ENCODE peak calls at places on chromosomes 12 and 14, in five cellular contexts. C is coronary artery, D is IMR-90, S is Karpas-422, G is prostate gland. N is an unnamed sample.

GRCh38 chr12:131865196-131865875 is 29.1 kb upstream of the ULK1 start:
- DNase-seq in S (no peak), D (peak), G (no peak), C (no peak), N (peak)

GRCh38 chr12:6868211-6869048 is 1.1 kb downstream of the TPI1 start:
- DNase-seq in D (peak), G (no peak), C (no peak), S (peak), N (no peak)

GRCh38 chr12:124747426-124748161 is 116.1 kb downstream of the SCARB1 start:
- DNase-seq in S (peak), C (no peak), D (peak), G (no peak), N (peak)

GRCh38 chr12:28035483-28035882 is 63.0 kb upstream of the PTHLH start:
- DNase-seq in G (no peak), D (peak), C (no peak), S (no peak), N (peak)

GRCh38 chr14:90740081-90740480 is 76.1 kb downstream of the TTC7B start:
- DNase-seq in S (no peak), C (no peak), D (no peak), G (no peak), N (no peak)

GRCh38 chr12:103798586-103798985 is 42.4 kb downstream of the NT5DC3 start:
- DNase-seq in D (no peak), G (no peak), S (no peak), C (no peak), N (no peak)

GRCh38 chr12:52532636-52533035 is 12.4 kb upstream of the KRT5 start:
- DNase-seq in S (no peak), C (no peak), G (no peak), D (no peak), N (no peak)

GRCh38 chr14:52052991-52053390 is 15.9 kb downstream of the NID2 start:
- DNase-seq in S (no peak), D (peak), G (no peak), C (no peak), N (no peak)

GRCh38 chr14:104874571-104875411 is 9.7 kb downstream of the CEP170B start:
- DNase-seq in G (no peak), C (no peak), S (no peak), D (no peak), N (no peak)

GRCh38 chr14:53304726-53305381 is 151.7 kb upstream of the DDHD1 start:
- DNase-seq in S (peak), D (peak), C (no peak), G (no peak), N (no peak)

GRCh38 chr12:89760783-89761182 is 52.1 kb upstream of the ATP2B1 start:
- DNase-seq in D (no peak), G (no peak), C (no peak), S (no peak), N (no peak)

GRCh38 chr12:3698218-3698974 is 54.5 kb downstream of the CRACR2A start:
- DNase-seq in G (peak), C (no peak), D (peak), S (no peak), N (peak)

GRCh38 chr14:95456281-95456680 is 60.2 kb downstream of the SYNE3 start:
- DNase-seq in D (no peak), C (no peak), G (no peak), S (no peak), N (no peak)

GRCh38 chr12:92139634-92140555 is 5.8 kb downstream of the BTG1 start:
- DNase-seq in C (no peak), G (no peak), D (peak), S (no peak), N (no peak)
- H3K27ac ChIP-seq in C (peak), G (peak), D (peak), S (no peak), N (no peak)

GRCh38 chr12:123149088-123149827 is 1.6 kb downstream of the PITPNM2 start:
- DNase-seq in C (no peak), D (no peak), S (no peak), G (no peak), N (no peak)
- H3K27ac ChIP-seq in C (peak), D (no peak), S (no peak), G (peak), N (peak)

DNA sequence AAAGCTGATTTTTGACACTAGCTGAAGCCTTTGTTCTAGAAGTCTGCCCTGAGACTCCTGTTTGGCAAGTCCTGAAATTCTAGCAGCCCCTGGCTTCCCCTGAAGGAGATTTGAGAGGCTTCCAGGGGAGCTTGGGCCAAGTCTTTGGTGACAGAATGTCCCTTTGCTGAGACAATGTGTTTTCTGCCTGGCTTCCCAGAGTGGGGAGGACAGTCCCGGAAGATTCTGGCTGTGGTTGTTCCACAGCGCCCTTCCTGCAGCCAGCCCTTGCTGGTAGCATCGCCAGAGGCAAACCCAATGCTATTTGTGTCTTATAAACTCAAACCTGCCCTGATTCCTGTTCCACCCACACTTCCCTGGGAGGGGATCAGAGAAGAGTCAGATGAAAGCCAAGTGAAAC is 56.4 kb upstream of the OAS1 start:
- DNase-seq in G (no peak), C (no peak), D (no peak), S (no peak), N (no peak)
- H3K27ac ChIP-seq in G (no peak), C (no peak), D (no peak), S (no peak), N (no peak)

GRCh38 chr14:75050852-75051555 is at the start of gene MLH3:
- DNase-seq in D (peak), S (peak), G (peak), C (peak), N (peak)
- H3K27ac ChIP-seq in D (peak), S (peak), G (peak), C (peak), N (peak)

GRCh38 chr12:55915481-55915856 is 12.2 kb downstream of the PYM1 start:
- DNase-seq in S (no peak), G (no peak), D (no peak), C (no peak), N (no peak)

GRCh38 chr12:55906056-55906455 is 21.6 kb downstream of the PYM1 start:
- DNase-seq in D (peak), S (no peak), C (no peak), G (no peak), N (peak)

GRCh38 chr12:55908726-55909512 is 18.8 kb downstream of the PYM1 start:
- DNase-seq in G (peak), D (peak), C (no peak), S (no peak), N (no peak)

GRCh38 chr12:55912908-55913307 is 14.8 kb downstream of the PYM1 start:
- DNase-seq in S (no peak), G (no peak), D (no peak), C (no peak), N (no peak)

DNA sequence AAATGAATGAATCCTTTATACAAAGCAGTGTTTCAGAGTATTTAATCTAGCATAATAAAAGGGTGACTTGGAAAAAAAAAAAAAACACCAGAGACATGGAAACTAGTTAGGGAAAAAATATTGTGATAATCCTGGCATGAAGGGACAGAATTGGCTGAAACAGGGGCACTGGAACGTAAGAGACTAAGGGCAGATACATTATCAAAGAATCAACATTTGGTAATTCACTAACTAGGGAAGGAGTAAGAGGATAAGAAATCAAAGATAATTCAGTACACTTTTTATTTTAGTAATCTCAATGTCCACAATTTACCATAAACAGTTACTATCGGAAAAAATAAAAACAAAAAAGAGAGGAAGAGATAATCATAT is 18.2 kb downstream of the PYM1 start:
- DNase-seq in C (no peak), G (no peak), D (no peak), S (no peak), N (no peak)
- H3K27ac ChIP-seq in C (peak), G (peak), D (no peak), S (no peak), N (no peak)